ENCODE peak calls at places on chromosomes 7 and 10, in four cellular contexts. L is GM12891, G is GM12878, B is K562. F is an unnamed sample.

GRCh38 chr10:120477723-120478270 is 20.8 kb downstream of the PLPP4 start:
- DNase-seq in B (no peak), G (no peak), L (no peak), F (no peak)

GRCh38 chr10:42887734-42888503 is 105.3 kb downstream of the BMS1 start:
- DNase-seq in L (no peak), G (no peak), B (no peak), F (no peak)

GRCh38 chr10:33465747-33466146 is 131.3 kb upstream of the NRP1 start:
- DNase-seq in G (no peak), L (no peak), B (no peak), F (no peak)

GRCh38 chr10:21427804-21428481 is 97.5 kb downstream of the SKIDA1 start:
- DNase-seq in G (no peak), B (no peak), L (no peak), F (no peak)

GRCh38 chr7:143299840-143300239 is 11.7 kb downstream of the CASP2 start:
- DNase-seq in B (peak; percentile 64), L (no peak), G (no peak), F (no peak)

GRCh38 chr10:112208981-112209380 is 25.4 kb upstream of the GPAM start:
- DNase-seq in B (no peak), L (no peak), G (no peak), F (no peak)

GRCh38 chr7:143372070-143372469 is 9.1 kb upstream of the ZYX start:
- DNase-seq in L (no peak), G (no peak), B (no peak), F (no peak)

GRCh38 chr7:137835486-137836112 is 11.2 kb downstream of the DGKI start:
- DNase-seq in L (no peak), B (no peak), G (no peak), F (no peak)

GRCh38 chr7:1235501-1236131 is 2.9 kb downstream of the UNCX start:
- DNase-seq in L (no peak), G (no peak), B (no peak), F (peak; percentile 9)

GRCh38 chr10:73841526-73842285 is 30.3 kb upstream of the NDST2 start:
- DNase-seq in G (no peak), L (no peak), B (no peak), F (no peak)

GRCh38 chr10:70267161-70267933 is 16.5 kb downstream of the NPFFR1 start:
- DNase-seq in B (peak; percentile 43), L (no peak), G (no peak), F (peak; percentile 56)

GRCh38 chr7:71245038-71245437 is 113.1 kb downstream of the GALNT17 start:
- DNase-seq in G (no peak), B (no peak), L (no peak), F (no peak)

GRCh38 chr7:158524749-158525635 is 62.6 kb downstream of the PTPRN2 start:
- DNase-seq in B (no peak), L (no peak), G (no peak), F (no peak)

GRCh38 chr7:46485481-46486065 is 564.5 kb upstream of the IGFBP3 start:
- DNase-seq in B (no peak), L (no peak), G (no peak), F (no peak)

GRCh38 chr7:142077762-142078161 is 33.8 kb upstream of the MGAM2 start:
- DNase-seq in G (no peak), B (no peak), L (no peak), F (peak; percentile 7)

GRCh38 chr10:821322-821721 is 110.2 kb downstream of the LARP4B start:
- DNase-seq in G (no peak), B (no peak), L (no peak), F (no peak)

GRCh38 chr10:113178771-113179170 is 228.7 kb downstream of the TCF7L2 start:
- DNase-seq in B (no peak), G (no peak), L (no peak), F (no peak)

GRCh38 chr7:44058759-44059218 is 6.6 kb downstream of the PGAM2 start:
- DNase-seq in G (no peak), L (no peak), B (no peak), F (no peak)

GRCh38 chr10:44206127-44206818 is 178.6 kb downstream of the CXCL12 start:
- DNase-seq in L (no peak), B (no peak), G (no peak), F (no peak)

GRCh38 chr10:44898665-44899064 is 12.5 kb upstream of the TMEM72 start:
- DNase-seq in G (no peak), L (no peak), B (no peak), F (no peak)

GRCh38 chr7:133975130-133975529 is 152.0 kb upstream of the LRGUK start:
- DNase-seq in B (no peak), G (no peak), L (no peak), F (no peak)

GRCh38 chr10:109998513-109998912 is 9.3 kb upstream of the ADD3 start:
- DNase-seq in B (no peak), L (no peak), G (no peak), F (no peak)

GRCh38 chr7:146090023-146090645 is 26.5 kb upstream of the CNTNAP2 start:
- DNase-seq in B (peak; percentile 41), L (peak; percentile 5), G (no peak), F (peak; percentile 2)

GRCh38 chr10:34780818-34781380 is 34.2 kb downstream of the PARD3 start:
- DNase-seq in G (peak; percentile 47), B (peak; percentile 35), L (peak; percentile 35), F (no peak)

GRCh38 chr10:102120142-102120986 is at the start of gene LDB1:
- DNase-seq in L (peak; percentile 79), G (no peak), B (peak; percentile 82), F (peak; percentile 84)

GRCh38 chr10:70549962-70550845 is 52.3 kb downstream of the PRF1 start:
- DNase-seq in G (peak; percentile 17), L (peak; percentile 76), B (peak; percentile 83), F (no peak)

GRCh38 chr7:30929686-30930085 is 18.0 kb downstream of the AQP1 start:
- DNase-seq in B (peak; percentile 2), G (no peak), L (no peak), F (no peak)

GRCh38 chr7:101397770-101398324 is 35.2 kb downstream of the COL26A1 start:
- DNase-seq in L (no peak), G (no peak), B (no peak), F (no peak)

GRCh38 chr10:62186999-62187695 is 81.5 kb downstream of the RTKN2 start:
- DNase-seq in B (no peak), L (no peak), G (no peak), F (no peak)

GRCh38 chr10:80459047-80459865 is 5.1 kb downstream of the TSPAN14 start:
- DNase-seq in G (peak; percentile 73), B (peak; percentile 93), L (peak; percentile 58), F (peak; percentile 63)

GRCh38 chr7:123865517-123866117 is 20.6 kb downstream of the HYAL4 start:
- DNase-seq in B (peak; percentile 42), L (peak; percentile 5), G (peak; percentile 21), F (peak; percentile 21)

GRCh38 chr7:485188-486081 is 34.2 kb downstream of the PDGFA start:
- DNase-seq in G (no peak), B (no peak), L (no peak), F (no peak)

DNA sequence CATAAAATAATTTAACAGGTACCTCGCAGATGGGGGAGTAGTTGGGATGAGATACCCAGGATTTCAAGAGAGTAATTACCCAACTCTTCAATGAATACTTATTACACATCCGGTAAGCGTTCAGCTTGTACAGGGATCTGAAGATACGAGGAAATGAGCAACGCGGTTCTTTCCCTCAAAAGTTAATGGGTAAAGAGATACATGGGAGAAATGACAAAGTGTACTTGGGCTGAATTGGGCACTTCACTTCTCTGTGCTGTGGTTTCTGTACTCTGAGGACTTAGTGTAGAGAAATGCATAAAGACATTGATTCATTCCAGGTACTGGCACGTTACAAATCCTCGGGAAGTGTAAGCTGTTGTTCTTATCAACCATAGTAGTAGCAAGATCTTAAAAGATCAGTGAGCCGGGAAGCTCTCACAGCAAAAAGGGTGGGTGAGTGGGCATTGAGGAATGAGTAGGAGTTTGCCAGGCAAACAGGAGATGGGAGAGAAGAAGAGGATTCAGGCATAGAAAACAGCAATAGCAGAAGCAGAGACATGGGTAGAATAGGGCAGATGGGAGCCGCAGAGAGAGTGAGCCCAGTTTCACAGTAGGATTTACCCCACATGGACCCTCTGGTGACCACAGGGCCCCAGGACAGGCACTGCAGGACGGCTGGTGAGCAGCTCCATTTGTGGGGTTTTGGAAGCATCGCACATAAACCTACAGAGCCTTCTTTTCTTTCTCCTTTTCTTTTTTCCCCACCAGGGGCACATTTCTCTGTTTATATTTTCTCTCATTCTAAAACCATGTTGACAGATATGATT is 304.3 kb upstream of the PITRM1 start:
- DNase-seq in B (no peak), G (no peak), L (no peak), F (no peak)
- TF ChIP-seq SPI1 in B (no peak), G (no peak), L (no peak), F (no peak)

GRCh38 chr7:122544463-122544862 is 154.5 kb downstream of the RNF133 start:
- DNase-seq in G (peak; percentile 49), L (no peak), B (no peak), F (peak; percentile 9)
- TF ChIP-seq SPI1 in G (peak; percentile 99), L (peak; percentile 97), B (no peak), F (peak; percentile 82)

GRCh38 chr7:94057955-94058354 is 53.8 kb upstream of the BET1 start:
- DNase-seq in B (no peak), L (no peak), G (no peak), F (no peak)
- TF ChIP-seq SPI1 in B (no peak), L (no peak), G (no peak), F (no peak)

GRCh38 chr10:118692911-118693310 is 61.9 kb downstream of the CACUL1 start:
- DNase-seq in L (no peak), G (no peak), B (no peak), F (no peak)
- TF ChIP-seq SPI1 in L (no peak), G (no peak), B (no peak), F (no peak)

GRCh38 chr10:79105818-79106217 is 37.1 kb downstream of the ZMIZ1 start:
- DNase-seq in L (no peak), G (no peak), B (no peak), F (no peak)
- TF ChIP-seq SPI1 in L (no peak), G (no peak), B (no peak), F (no peak)

GRCh38 chr7:18457832-18458231 is 37.7 kb upstream of the HDAC9 start:
- DNase-seq in G (no peak), B (no peak), L (no peak), F (no peak)
- TF ChIP-seq SPI1 in G (no peak), B (no peak), L (no peak), F (no peak)

F was measured in HL-60.